ENCODE peak calls at places on chromosomes 6 and 20, in four cellular contexts. One of them, this sample, is unnamed.

GRCh38 chr6:32906539-32906938 is 34.3 kb downstream of the HLA-DMB start:
- DNase-seq in heart left ventricle: no peak
- DNase-seq in tibial nerve: no peak
- DNase-seq in A549: no peak
- DNase-seq in this sample: no peak

GRCh38 chr6:21842875-21843274 is 249.3 kb downstream of the SOX4 start:
- DNase-seq in heart left ventricle: no peak
- DNase-seq in tibial nerve: no peak
- DNase-seq in A549: no peak
- DNase-seq in this sample: no peak

GRCh38 chr6:117167520-117168271 is 97.7 kb upstream of the VGLL2 start:
- DNase-seq in heart left ventricle: peak
- DNase-seq in tibial nerve: no peak
- DNase-seq in A549: no peak
- DNase-seq in this sample: peak

GRCh38 chr20:11719153-11719552 is 198.5 kb upstream of the BTBD3 start:
- DNase-seq in heart left ventricle: no peak
- DNase-seq in tibial nerve: no peak
- DNase-seq in A549: no peak
- DNase-seq in this sample: no peak

GRCh38 chr20:8974009-8974708 is 94.7 kb upstream of the PLCB4 start:
- DNase-seq in heart left ventricle: no peak
- DNase-seq in tibial nerve: no peak
- DNase-seq in A549: no peak
- DNase-seq in this sample: no peak

GRCh38 chr6:19301980-19302379 is 535.2 kb upstream of the ID4 start:
- DNase-seq in heart left ventricle: no peak
- DNase-seq in tibial nerve: no peak
- DNase-seq in A549: no peak
- DNase-seq in this sample: no peak

GRCh38 chr6:70997379-70997778 is 40.5 kb upstream of the B3GAT2 start:
- DNase-seq in heart left ventricle: no peak
- DNase-seq in tibial nerve: no peak
- DNase-seq in A549: no peak
- DNase-seq in this sample: no peak

GRCh38 chr20:58090181-58090580 is 138.3 kb downstream of the ANKRD60 start:
- DNase-seq in heart left ventricle: no peak
- DNase-seq in tibial nerve: no peak
- DNase-seq in A549: no peak
- DNase-seq in this sample: no peak

GRCh38 chr20:23544133-23544532 is 24.2 kb downstream of the CST9L start:
- DNase-seq in heart left ventricle: no peak
- DNase-seq in tibial nerve: no peak
- DNase-seq in A549: no peak
- DNase-seq in this sample: no peak

GRCh38 chr6:63904844-63905243 is 269.2 kb downstream of the PHF3 start:
- DNase-seq in heart left ventricle: no peak
- DNase-seq in tibial nerve: no peak
- DNase-seq in A549: no peak
- DNase-seq in this sample: peak

GRCh38 chr6:55964136-55964535 is 88.7 kb upstream of the BMP5 start:
- DNase-seq in heart left ventricle: no peak
- DNase-seq in tibial nerve: no peak
- DNase-seq in A549: no peak
- DNase-seq in this sample: no peak

GRCh38 chr20:57672164-57672563 is 37.7 kb downstream of the PMEPA1 start:
- DNase-seq in heart left ventricle: peak
- DNase-seq in tibial nerve: no peak
- DNase-seq in A549: no peak
- DNase-seq in this sample: no peak

GRCh38 chr20:8385247-8385646 is 253.2 kb downstream of the PLCB1 start:
- DNase-seq in heart left ventricle: peak
- DNase-seq in tibial nerve: no peak
- DNase-seq in A549: no peak
- DNase-seq in this sample: peak

GRCh38 chr6:7048859-7049258 is 58.9 kb upstream of the RREB1 start:
- DNase-seq in heart left ventricle: no peak
- DNase-seq in tibial nerve: no peak
- DNase-seq in A549: no peak
- DNase-seq in this sample: no peak

GRCh38 chr6:133698272-133698671 is 190.6 kb upstream of the TCF21 start:
- DNase-seq in heart left ventricle: no peak
- DNase-seq in tibial nerve: no peak
- DNase-seq in A549: no peak
- DNase-seq in this sample: no peak

GRCh38 chr20:8749101-8749500 is 319.8 kb upstream of the PLCB4 start:
- DNase-seq in heart left ventricle: no peak
- DNase-seq in tibial nerve: no peak
- DNase-seq in A549: no peak
- DNase-seq in this sample: no peak

GRCh38 chr6:89489078-89489477 is 56.1 kb downstream of the ANKRD6 start:
- DNase-seq in heart left ventricle: no peak
- DNase-seq in tibial nerve: no peak
- DNase-seq in A549: no peak
- DNase-seq in this sample: no peak

GRCh38 chr6:146868671-146869209 is 270.0 kb downstream of the ADGB start:
- DNase-seq in heart left ventricle: no peak
- DNase-seq in tibial nerve: no peak
- DNase-seq in A549: no peak
- DNase-seq in this sample: no peak

GRCh38 chr20:16308754-16309153 is 264.5 kb downstream of the KIF16B start:
- DNase-seq in heart left ventricle: no peak
- DNase-seq in tibial nerve: no peak
- DNase-seq in A549: no peak
- DNase-seq in this sample: peak

GRCh38 chr6:167826230-167827061 is at the start of gene AFDN:
- DNase-seq in heart left ventricle: peak
- DNase-seq in tibial nerve: peak
- DNase-seq in A549: peak
- DNase-seq in this sample: peak

GRCh38 chr6:4903751-4904370 is 100.0 kb downstream of the RPP40 start:
- DNase-seq in heart left ventricle: no peak
- DNase-seq in tibial nerve: no peak
- DNase-seq in A549: no peak
- DNase-seq in this sample: no peak

GRCh38 chr6:48916523-48917050 is 546.5 kb downstream of the MMUT start:
- DNase-seq in heart left ventricle: no peak
- DNase-seq in tibial nerve: no peak
- DNase-seq in A549: no peak
- DNase-seq in this sample: no peak

GRCh38 chr20:61449057-61449456 is 197.0 kb downstream of the CDH4 start:
- DNase-seq in heart left ventricle: no peak
- DNase-seq in tibial nerve: no peak
- DNase-seq in A549: no peak
- DNase-seq in this sample: no peak

GRCh38 chr20:10795286-10796026 is 121.7 kb upstream of the JAG1 start:
- DNase-seq in heart left ventricle: no peak
- DNase-seq in tibial nerve: no peak
- DNase-seq in A549: no peak
- DNase-seq in this sample: peak

GRCh38 chr6:51959744-51960383 is 127.5 kb downstream of the PKHD1 start:
- DNase-seq in heart left ventricle: peak
- DNase-seq in tibial nerve: peak
- DNase-seq in A549: peak
- DNase-seq in this sample: peak

GRCh38 chr6:28211840-28212509 is 13.1 kb upstream of the ZSCAN9 start:
- DNase-seq in heart left ventricle: no peak
- DNase-seq in tibial nerve: no peak
- DNase-seq in A549: no peak
- DNase-seq in this sample: no peak

GRCh38 chr20:38343107-38343797 is 3.0 kb upstream of the LBP start:
- DNase-seq in heart left ventricle: peak
- DNase-seq in tibial nerve: peak
- DNase-seq in A549: no peak
- DNase-seq in this sample: peak

GRCh38 chr20:32465092-32465900 is 107.2 kb downstream of the ASXL1 start:
- DNase-seq in heart left ventricle: peak
- DNase-seq in tibial nerve: no peak
- DNase-seq in A549: peak
- DNase-seq in this sample: peak

GRCh38 chr20:32463642-32464400 is 105.7 kb downstream of the ASXL1 start:
- DNase-seq in heart left ventricle: peak
- DNase-seq in tibial nerve: no peak
- DNase-seq in A549: no peak
- DNase-seq in this sample: peak

GRCh38 chr20:32462900-32463641 is 104.9 kb downstream of the ASXL1 start:
- DNase-seq in heart left ventricle: no peak
- DNase-seq in tibial nerve: no peak
- DNase-seq in A549: no peak
- DNase-seq in this sample: peak

GRCh38 chr20:32466739-32467505 is 108.8 kb downstream of the ASXL1 start:
- DNase-seq in heart left ventricle: peak
- DNase-seq in tibial nerve: no peak
- DNase-seq in A549: no peak
- DNase-seq in this sample: peak

GRCh38 chr20:32464401-32465091 is 106.4 kb downstream of the ASXL1 start:
- DNase-seq in heart left ventricle: no peak
- DNase-seq in tibial nerve: no peak
- DNase-seq in A549: no peak
- DNase-seq in this sample: no peak
- H3K27ac ChIP-seq in heart left ventricle: no peak
- H3K27ac ChIP-seq in tibial nerve: peak
- H3K27ac ChIP-seq in A549: peak
- H3K27ac ChIP-seq in this sample: peak

GRCh38 chr20:53890434-53891305 is 179.7 kb downstream of the BCAS1 start:
- DNase-seq in heart left ventricle: no peak
- DNase-seq in tibial nerve: no peak
- DNase-seq in A549: no peak
- DNase-seq in this sample: no peak
- H3K27ac ChIP-seq in heart left ventricle: no peak
- H3K27ac ChIP-seq in tibial nerve: no peak
- H3K27ac ChIP-seq in A549: peak
- H3K27ac ChIP-seq in this sample: no peak

DNA sequence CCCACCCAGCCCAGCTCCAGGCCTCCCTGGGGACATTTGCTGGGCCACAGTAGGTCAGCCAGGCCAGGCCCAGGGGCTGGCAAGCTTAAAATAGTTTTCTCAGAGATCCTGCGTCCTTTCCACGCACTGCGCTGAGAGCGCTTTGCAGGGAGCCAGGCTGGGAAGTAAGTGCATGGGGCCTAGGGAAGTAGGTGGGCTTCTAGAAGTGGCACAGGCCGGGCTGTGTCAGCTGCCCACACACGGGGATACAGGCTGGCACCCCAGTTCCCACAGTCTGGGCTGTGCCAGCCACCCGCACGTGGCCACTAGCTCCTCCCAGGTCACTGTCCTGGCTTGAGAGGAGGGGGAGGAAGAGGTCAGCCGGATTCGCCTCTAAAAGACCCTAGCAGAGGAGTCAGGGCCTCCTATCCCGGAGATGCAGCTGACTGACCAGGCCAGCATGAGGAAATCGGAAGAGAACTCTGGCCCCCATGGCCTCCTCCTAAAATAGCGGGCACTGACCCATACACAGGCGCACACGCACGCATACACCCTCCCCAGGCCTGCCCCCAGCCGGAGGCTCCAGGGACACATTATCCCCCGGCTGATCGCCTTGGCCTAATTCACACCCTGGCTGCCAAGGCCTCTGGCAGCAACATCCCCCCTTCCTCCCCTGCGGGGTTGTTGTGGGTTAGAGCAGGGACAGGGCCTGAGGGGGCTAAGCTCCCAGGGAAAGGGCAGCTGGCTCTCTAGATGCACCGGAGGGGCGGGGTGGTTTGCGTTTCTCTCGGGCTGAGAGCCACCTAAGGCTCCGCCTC is 5.4 kb downstream of the SLCO4A1 start:
- DNase-seq in heart left ventricle: peak
- DNase-seq in tibial nerve: peak
- DNase-seq in A549: no peak
- DNase-seq in this sample: no peak
- H3K27ac ChIP-seq in heart left ventricle: peak
- H3K27ac ChIP-seq in tibial nerve: peak
- H3K27ac ChIP-seq in A549: no peak
- H3K27ac ChIP-seq in this sample: no peak

GRCh38 chr20:5177071-5177470 is 50.3 kb downstream of the CDS2 start:
- DNase-seq in heart left ventricle: no peak
- DNase-seq in tibial nerve: no peak
- DNase-seq in A549: no peak
- DNase-seq in this sample: no peak
- H3K27ac ChIP-seq in heart left ventricle: peak
- H3K27ac ChIP-seq in tibial nerve: no peak
- H3K27ac ChIP-seq in A549: no peak
- H3K27ac ChIP-seq in this sample: no peak

DNA sequence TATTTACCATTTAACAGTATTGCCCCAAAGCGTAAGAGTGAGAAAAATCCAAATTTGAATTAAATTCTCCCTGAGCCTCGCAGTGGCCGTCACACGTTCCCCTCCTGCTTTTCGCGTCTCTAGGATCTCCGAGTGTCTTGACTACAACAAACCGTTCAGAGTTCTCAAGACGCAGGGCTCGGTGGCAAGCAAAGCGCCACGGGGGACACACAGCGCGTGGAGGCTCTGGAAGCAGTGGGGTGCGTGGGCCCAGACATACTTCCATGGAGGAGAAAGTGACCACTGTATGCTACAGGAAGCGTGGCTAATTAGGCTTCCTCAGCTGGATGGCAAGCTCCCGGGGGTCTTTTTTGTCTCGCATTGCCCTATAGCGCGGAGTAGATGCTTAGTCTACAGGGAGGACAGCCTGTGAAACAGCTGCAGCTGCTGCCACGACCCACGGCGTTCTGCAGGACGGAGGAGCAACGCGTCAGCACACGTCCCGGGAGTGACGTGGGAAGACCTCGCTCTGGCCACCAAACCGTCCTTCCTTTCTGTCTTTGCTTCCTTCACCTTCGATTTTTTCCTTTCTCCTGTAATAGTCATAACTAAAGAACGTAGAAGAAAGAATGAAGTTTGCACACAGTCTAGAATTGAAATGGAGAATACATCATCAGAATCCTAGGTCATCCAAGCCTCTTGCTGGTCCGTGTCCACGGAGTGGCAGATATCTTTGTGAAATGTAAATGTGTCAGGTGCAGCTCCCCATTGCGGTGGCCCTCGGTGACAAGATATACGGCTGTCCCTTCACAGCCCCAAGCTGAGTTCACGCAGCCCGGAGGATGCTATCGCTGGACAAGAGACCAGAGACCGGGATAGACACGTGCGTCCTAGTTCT is 104.2 kb upstream of the QKI start:
- DNase-seq in heart left ventricle: no peak
- DNase-seq in tibial nerve: no peak
- DNase-seq in A549: no peak
- DNase-seq in this sample: no peak
- H3K27ac ChIP-seq in heart left ventricle: no peak
- H3K27ac ChIP-seq in tibial nerve: peak
- H3K27ac ChIP-seq in A549: no peak
- H3K27ac ChIP-seq in this sample: no peak

This sample was measured in mesenchymal stem cell.